ENCODE peak calls at places on chromosomes 5 and 9, in four cellular contexts. One of them, this sample, is unnamed.

GRCh38 chr5:32099486-32100035 is 74.6 kb downstream of the GOLPH3 start:
- DNase-seq in astrocyte of the cerebellum: no peak
- DNase-seq in CD8-positive, alpha-beta T cell: no peak
- DNase-seq in foreskin fibroblast: no peak
- DNase-seq in this sample: no peak

GRCh38 chr5:172870261-172870806 is 36.3 kb downstream of the ERGIC1 start:
- DNase-seq in CD8-positive, alpha-beta T cell: no peak
- DNase-seq in astrocyte of the cerebellum: peak
- DNase-seq in foreskin fibroblast: peak
- DNase-seq in this sample: peak

GRCh38 chr9:87346061-87346665 is 151.5 kb upstream of the DAPK1 start:
- DNase-seq in CD8-positive, alpha-beta T cell: no peak
- DNase-seq in foreskin fibroblast: peak
- DNase-seq in astrocyte of the cerebellum: no peak
- DNase-seq in this sample: no peak

GRCh38 chr9:6779417-6780241 is 21.9 kb downstream of the KDM4C start:
- DNase-seq in foreskin fibroblast: peak
- DNase-seq in CD8-positive, alpha-beta T cell: no peak
- DNase-seq in astrocyte of the cerebellum: no peak
- DNase-seq in this sample: no peak

GRCh38 chr9:107215381-107215780 is 67.7 kb upstream of the RAD23B start:
- DNase-seq in foreskin fibroblast: peak
- DNase-seq in astrocyte of the cerebellum: peak
- DNase-seq in CD8-positive, alpha-beta T cell: no peak
- DNase-seq in this sample: no peak

GRCh38 chr9:78319197-78320029 is 22.5 kb downstream of the PSAT1 start:
- DNase-seq in CD8-positive, alpha-beta T cell: no peak
- DNase-seq in astrocyte of the cerebellum: no peak
- DNase-seq in foreskin fibroblast: no peak
- DNase-seq in this sample: no peak

GRCh38 chr9:94199776-94200175 is 59.3 kb upstream of the ZNF169 start:
- DNase-seq in astrocyte of the cerebellum: no peak
- DNase-seq in CD8-positive, alpha-beta T cell: no peak
- DNase-seq in foreskin fibroblast: no peak
- DNase-seq in this sample: no peak

GRCh38 chr9:4864234-4864661 is 71.5 kb downstream of the RCL1 start:
- DNase-seq in foreskin fibroblast: no peak
- DNase-seq in astrocyte of the cerebellum: no peak
- DNase-seq in CD8-positive, alpha-beta T cell: no peak
- DNase-seq in this sample: no peak

GRCh38 chr5:147782053-147783028 is at the start of gene JAKMIP2:
- DNase-seq in foreskin fibroblast: peak
- DNase-seq in CD8-positive, alpha-beta T cell: peak
- DNase-seq in astrocyte of the cerebellum: peak
- DNase-seq in this sample: no peak

GRCh38 chr5:176560364-176560763 is 11.2 kb downstream of the CDHR2 start:
- DNase-seq in foreskin fibroblast: no peak
- DNase-seq in astrocyte of the cerebellum: no peak
- DNase-seq in CD8-positive, alpha-beta T cell: no peak
- DNase-seq in this sample: no peak

GRCh38 chr9:106697799-106698591 is 165.0 kb upstream of the ZNF462 start:
- DNase-seq in CD8-positive, alpha-beta T cell: no peak
- DNase-seq in foreskin fibroblast: peak
- DNase-seq in astrocyte of the cerebellum: no peak
- DNase-seq in this sample: peak

GRCh38 chr9:69556707-69557106 is 115.5 kb downstream of the APBA1 start:
- DNase-seq in foreskin fibroblast: no peak
- DNase-seq in astrocyte of the cerebellum: no peak
- DNase-seq in CD8-positive, alpha-beta T cell: no peak
- DNase-seq in this sample: no peak

GRCh38 chr9:107211331-107211730 is 71.7 kb upstream of the RAD23B start:
- DNase-seq in astrocyte of the cerebellum: no peak
- DNase-seq in foreskin fibroblast: no peak
- DNase-seq in CD8-positive, alpha-beta T cell: no peak
- DNase-seq in this sample: no peak

GRCh38 chr5:153569036-153569435 is 78.6 kb downstream of the GRIA1 start:
- DNase-seq in astrocyte of the cerebellum: no peak
- DNase-seq in foreskin fibroblast: peak
- DNase-seq in CD8-positive, alpha-beta T cell: no peak
- DNase-seq in this sample: no peak

GRCh38 chr9:6243746-6244145 is 28.1 kb downstream of the IL33 start:
- DNase-seq in foreskin fibroblast: peak
- DNase-seq in CD8-positive, alpha-beta T cell: no peak
- DNase-seq in astrocyte of the cerebellum: no peak
- DNase-seq in this sample: no peak

GRCh38 chr9:86892576-86892975 is 54.7 kb downstream of the GAS1 start:
- DNase-seq in CD8-positive, alpha-beta T cell: no peak
- DNase-seq in astrocyte of the cerebellum: no peak
- DNase-seq in foreskin fibroblast: peak
- DNase-seq in this sample: no peak

GRCh38 chr5:128241071-128241695 is 157.6 kb downstream of the SLC12A2 start:
- DNase-seq in astrocyte of the cerebellum: no peak
- DNase-seq in foreskin fibroblast: peak
- DNase-seq in CD8-positive, alpha-beta T cell: no peak
- DNase-seq in this sample: no peak

GRCh38 chr9:97307500-97308163 is at the start of gene CCDC180:
- DNase-seq in foreskin fibroblast: peak
- DNase-seq in astrocyte of the cerebellum: no peak
- DNase-seq in CD8-positive, alpha-beta T cell: no peak
- DNase-seq in this sample: no peak

GRCh38 chr9:85158512-85158911 is 489.0 kb downstream of the NTRK2 start:
- DNase-seq in CD8-positive, alpha-beta T cell: no peak
- DNase-seq in astrocyte of the cerebellum: no peak
- DNase-seq in foreskin fibroblast: no peak
- DNase-seq in this sample: no peak

GRCh38 chr5:17172801-17173200 is 44.6 kb upstream of the BASP1 start:
- DNase-seq in CD8-positive, alpha-beta T cell: no peak
- DNase-seq in foreskin fibroblast: no peak
- DNase-seq in astrocyte of the cerebellum: no peak
- DNase-seq in this sample: no peak

GRCh38 chr5:121018004-121018403 is 553.9 kb downstream of the PRR16 start:
- DNase-seq in foreskin fibroblast: no peak
- DNase-seq in CD8-positive, alpha-beta T cell: no peak
- DNase-seq in astrocyte of the cerebellum: no peak
- DNase-seq in this sample: no peak

GRCh38 chr5:15524712-15525111 is 24.7 kb downstream of the FBXL7 start:
- DNase-seq in astrocyte of the cerebellum: no peak
- DNase-seq in foreskin fibroblast: no peak
- DNase-seq in CD8-positive, alpha-beta T cell: no peak
- DNase-seq in this sample: no peak

GRCh38 chr5:131846536-131846935 is 49.7 kb upstream of the FNIP1 start:
- DNase-seq in astrocyte of the cerebellum: no peak
- DNase-seq in CD8-positive, alpha-beta T cell: no peak
- DNase-seq in foreskin fibroblast: no peak
- DNase-seq in this sample: no peak

GRCh38 chr5:37799865-37800421 is 39.9 kb downstream of the GDNF start:
- DNase-seq in foreskin fibroblast: no peak
- DNase-seq in astrocyte of the cerebellum: no peak
- DNase-seq in CD8-positive, alpha-beta T cell: no peak
- DNase-seq in this sample: no peak
- H3K4me3 ChIP-seq in foreskin fibroblast: no peak
- H3K4me3 ChIP-seq in astrocyte of the cerebellum: no peak
- H3K4me3 ChIP-seq in CD8-positive, alpha-beta T cell: no peak
- H3K4me3 ChIP-seq in this sample: no peak

DNA sequence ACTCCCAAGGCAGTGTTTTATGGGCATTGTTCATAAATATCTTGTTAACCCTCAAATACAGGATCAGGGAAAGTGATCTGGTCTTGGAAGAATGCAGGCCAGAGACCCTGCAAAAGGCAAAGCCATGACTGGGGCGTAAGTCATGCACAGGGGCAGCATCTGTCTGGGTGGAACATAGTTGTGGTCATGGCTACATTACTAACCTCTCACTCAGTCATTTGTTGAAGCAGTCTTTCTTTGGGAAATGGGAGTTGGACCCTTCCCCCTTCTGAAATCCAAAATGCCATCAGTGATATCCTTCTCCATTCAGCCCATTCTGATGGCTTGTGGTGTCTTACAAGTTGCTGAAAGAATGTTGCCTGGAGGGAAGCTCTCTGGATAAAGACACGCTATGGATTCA is 68.1 kb downstream of the GDNF start:
- DNase-seq in CD8-positive, alpha-beta T cell: no peak
- DNase-seq in foreskin fibroblast: peak
- DNase-seq in astrocyte of the cerebellum: peak
- DNase-seq in this sample: peak
- TF ChIP-seq CTCF in CD8-positive, alpha-beta T cell: no peak
- TF ChIP-seq CTCF in foreskin fibroblast: no peak
- TF ChIP-seq CTCF in astrocyte of the cerebellum: no peak
- TF ChIP-seq CTCF in this sample: no peak

GRCh38 chr5:58072202-58072791 is 387.6 kb downstream of the PLK2 start:
- DNase-seq in CD8-positive, alpha-beta T cell: no peak
- DNase-seq in astrocyte of the cerebellum: no peak
- DNase-seq in foreskin fibroblast: peak
- DNase-seq in this sample: no peak
- H3K4me3 ChIP-seq in CD8-positive, alpha-beta T cell: no peak
- H3K4me3 ChIP-seq in astrocyte of the cerebellum: no peak
- H3K4me3 ChIP-seq in foreskin fibroblast: peak
- H3K4me3 ChIP-seq in this sample: no peak

GRCh38 chr5:91219803-91220371 is 163.2 kb downstream of the ARRDC3 start:
- DNase-seq in astrocyte of the cerebellum: peak
- DNase-seq in CD8-positive, alpha-beta T cell: peak
- DNase-seq in foreskin fibroblast: peak
- DNase-seq in this sample: no peak
- TF ChIP-seq CTCF in astrocyte of the cerebellum: peak
- TF ChIP-seq CTCF in CD8-positive, alpha-beta T cell: no peak
- TF ChIP-seq CTCF in foreskin fibroblast: peak
- TF ChIP-seq CTCF in this sample: peak

GRCh38 chr5:94615843-94616242 is 2.6 kb downstream of the KIAA0825 start:
- DNase-seq in astrocyte of the cerebellum: no peak
- DNase-seq in CD8-positive, alpha-beta T cell: no peak
- DNase-seq in foreskin fibroblast: no peak
- DNase-seq in this sample: no peak
- H3K4me3 ChIP-seq in astrocyte of the cerebellum: no peak
- H3K4me3 ChIP-seq in CD8-positive, alpha-beta T cell: no peak
- H3K4me3 ChIP-seq in foreskin fibroblast: no peak
- H3K4me3 ChIP-seq in this sample: no peak

GRCh38 chr5:98750693-98751092 is 22.8 kb upstream of the RGMB start:
- DNase-seq in CD8-positive, alpha-beta T cell: no peak
- DNase-seq in astrocyte of the cerebellum: no peak
- DNase-seq in foreskin fibroblast: no peak
- DNase-seq in this sample: no peak
- TF ChIP-seq CTCF in CD8-positive, alpha-beta T cell: peak
- TF ChIP-seq CTCF in astrocyte of the cerebellum: peak
- TF ChIP-seq CTCF in foreskin fibroblast: no peak
- TF ChIP-seq CTCF in this sample: no peak

GRCh38 chr9:14412778-14413177 is 98.8 kb upstream of the NFIB start:
- DNase-seq in astrocyte of the cerebellum: no peak
- DNase-seq in foreskin fibroblast: peak
- DNase-seq in CD8-positive, alpha-beta T cell: no peak
- DNase-seq in this sample: no peak
- H3K4me3 ChIP-seq in astrocyte of the cerebellum: no peak
- H3K4me3 ChIP-seq in foreskin fibroblast: no peak
- H3K4me3 ChIP-seq in CD8-positive, alpha-beta T cell: no peak
- H3K4me3 ChIP-seq in this sample: no peak

DNA sequence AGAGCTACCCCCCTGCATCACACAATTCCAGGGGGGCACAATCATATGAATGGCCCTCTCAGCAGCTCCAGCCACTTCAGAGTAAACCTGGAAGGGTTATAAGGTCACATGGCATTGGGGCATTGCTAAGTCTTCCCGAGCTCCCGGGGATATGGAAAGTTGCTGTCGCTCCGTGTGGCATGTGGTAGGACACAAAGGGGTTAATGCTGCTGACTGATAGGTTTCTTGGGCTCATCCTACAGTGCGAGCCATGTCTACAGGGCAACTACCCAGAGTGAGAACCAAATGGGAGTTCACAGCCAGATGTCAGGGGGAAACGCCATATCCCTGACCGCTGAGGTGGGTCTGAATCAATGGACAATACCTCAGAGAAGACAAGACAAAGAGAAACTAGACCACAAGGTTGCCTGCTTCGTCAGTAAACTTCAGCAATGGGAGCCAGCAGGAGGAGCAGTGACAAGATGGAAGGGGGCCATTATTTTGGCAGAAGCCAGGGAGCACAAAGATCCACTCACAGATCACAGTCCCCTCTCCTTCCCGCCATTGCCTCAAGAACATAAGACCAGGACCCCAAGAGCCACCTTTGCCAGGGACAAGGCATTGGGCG is 52.4 kb upstream of the SHISAL2B start:
- DNase-seq in CD8-positive, alpha-beta T cell: no peak
- DNase-seq in foreskin fibroblast: peak
- DNase-seq in astrocyte of the cerebellum: no peak
- DNase-seq in this sample: no peak
- TF ChIP-seq CTCF in CD8-positive, alpha-beta T cell: no peak
- TF ChIP-seq CTCF in foreskin fibroblast: no peak
- TF ChIP-seq CTCF in astrocyte of the cerebellum: peak
- TF ChIP-seq CTCF in this sample: peak

This sample was measured in AG04449.